ENCODE peak calls at places on chromosomes 16 and 17, in nine cellular contexts. U is cardiac muscle cell; E is CD8-positive, alpha-beta T cell; P is SK-N-SH; D is fibroblast of mammary gland; Q is suprapubic skin; J is dorsolateral prefrontal cortex; C is ascending aorta; T is AG09309. V is an unnamed sample.

GRCh38 chr16:29777576-29778360 is at the start of gene ZG16:
- DNase-seq in U (no peak), E (no peak), P (no peak), D (no peak), Q (no peak), J (no peak), C (no peak), T (no peak), V (no peak)

GRCh38 chr17:38926290-38927070 is 1.1 kb downstream of the LASP1NB start:
- DNase-seq in U (no peak), E (no peak), P (no peak), D (no peak), Q (no peak), J (peak; percentile 24), C (no peak), T (no peak), V (no peak)

GRCh38 chr17:1972429-1973160 is 52.5 kb downstream of the RTN4RL1 start:
- DNase-seq in U (no peak), E (no peak), P (no peak), D (peak; percentile 17), Q (no peak), J (no peak), C (no peak), T (no peak), V (peak; percentile 50)

GRCh38 chr16:14496786-14497185 is 133.3 kb downstream of the PARN start:
- DNase-seq in U (no peak), E (no peak), P (no peak), D (no peak), Q (no peak), J (no peak), C (no peak), T (no peak), V (no peak)

GRCh38 chr17:44541884-44542581 is 15.3 kb upstream of the FZD2 start:
- DNase-seq in U (no peak), E (no peak), P (no peak), D (no peak), Q (peak; percentile 62), J (no peak), C (no peak), T (no peak), V (no peak)

GRCh38 chr16:50610331-50611262 is 62.4 kb downstream of the NKD1 start:
- DNase-seq in U (no peak), E (no peak), P (no peak), D (no peak), Q (no peak), J (no peak), C (no peak), T (no peak), V (no peak)

GRCh38 chr17:10083864-10084263 is 114.5 kb downstream of the GAS7 start:
- DNase-seq in U (no peak), E (no peak), P (no peak), D (no peak), Q (no peak), J (no peak), C (no peak), T (no peak), V (no peak)

GRCh38 chr17:71033336-71033735 is 864.0 kb downstream of the KCNJ2 start:
- DNase-seq in U (peak; percentile 30), E (no peak), P (no peak), D (no peak), Q (no peak), J (no peak), C (no peak), T (no peak), V (no peak)

GRCh38 chr17:78256705-78257559 is 25.5 kb downstream of the TMEM235 start:
- DNase-seq in U (peak; percentile 89), E (no peak), P (peak; percentile 78), D (no peak), Q (no peak), J (no peak), C (no peak), T (no peak), V (peak; percentile 47)

GRCh38 chr17:76565728-76566612 is 19.7 kb downstream of the ST6GALNAC2 start:
- DNase-seq in U (no peak), E (no peak), P (no peak), D (no peak), Q (no peak), J (no peak), C (no peak), T (no peak), V (no peak)

GRCh38 chr17:21419299-21420239 is 43.4 kb downstream of the KCNJ12 start:
- DNase-seq in U (no peak), E (peak; percentile 39), P (no peak), D (no peak), Q (no peak), J (no peak), C (no peak), T (no peak), V (no peak)

GRCh38 chr17:42833771-42834422 is 700 bp downstream of the PSME3 start:
- DNase-seq in U (no peak), E (no peak), P (no peak), D (no peak), Q (no peak), J (no peak), C (no peak), T (no peak), V (no peak)

GRCh38 chr17:4972752-4973151 is 5.1 kb upstream of the SPAG7 start:
- DNase-seq in U (no peak), E (no peak), P (no peak), D (no peak), Q (no peak), J (no peak), C (no peak), T (no peak), V (no peak)

GRCh38 chr17:65660947-65661346 is 99.5 kb upstream of the AXIN2 start:
- DNase-seq in U (no peak), E (no peak), P (no peak), D (peak; percentile 90), Q (no peak), J (no peak), C (no peak), T (no peak), V (peak; percentile 68)

DNA sequence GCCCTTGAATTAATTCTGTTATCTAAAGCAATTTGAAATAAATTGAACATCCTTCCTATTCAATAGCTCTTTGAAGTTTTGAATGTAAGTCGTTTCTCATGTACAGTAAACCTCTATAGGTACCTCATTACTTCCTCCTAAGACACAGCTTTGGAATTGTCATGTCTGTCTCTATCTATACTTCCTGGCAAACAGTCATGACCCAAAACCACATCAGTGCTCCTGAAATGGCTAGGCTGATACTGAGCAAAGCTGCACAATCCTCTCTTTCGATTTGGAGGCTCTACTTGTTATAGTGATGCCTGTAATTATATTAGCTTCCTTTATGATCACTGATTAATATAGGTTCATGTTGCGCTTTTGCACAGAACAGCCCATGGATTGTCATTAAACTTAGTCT is 110.1 kb downstream of the ADAMTS18 start:
- DNase-seq in U (no peak), E (no peak), P (no peak), D (no peak), Q (no peak), J (no peak), C (no peak), T (no peak), V (no peak)
- TF ChIP-seq CTCF in U (no peak), E (no peak), P (no peak), D (no peak), Q (no peak), J (no peak), C (no peak), T (no peak), V (no peak)

DNA sequence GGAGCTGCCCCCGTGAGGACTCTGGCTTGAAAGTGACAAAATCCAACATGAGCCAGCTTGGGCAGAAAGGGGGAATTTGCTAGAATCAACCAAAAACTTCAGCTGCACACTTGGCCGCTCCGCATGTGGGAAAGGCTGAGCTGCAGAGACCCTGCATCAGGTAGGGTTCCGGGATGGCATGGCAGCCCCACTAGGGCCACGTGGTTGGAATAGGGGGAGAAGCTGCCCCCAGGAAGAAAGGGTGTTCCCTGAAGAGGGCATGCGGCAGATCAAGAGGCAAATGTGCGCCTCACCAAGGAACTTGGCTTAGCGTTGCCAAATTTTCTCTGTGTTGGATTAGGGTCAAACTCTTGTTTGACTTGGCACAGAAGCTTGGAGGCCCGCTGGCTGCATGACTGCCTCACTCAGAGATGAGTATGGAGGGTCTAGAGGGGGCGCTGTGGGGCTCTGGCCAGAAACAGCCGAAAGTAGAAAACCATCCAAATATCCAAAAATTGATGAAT is 29.2 kb upstream of the WFIKKN2 start:
- DNase-seq in U (no peak), E (no peak), P (no peak), D (peak; percentile 47), Q (no peak), J (no peak), C (no peak), T (no peak), V (peak; percentile 73)
- H3K4me3 ChIP-seq in U (no peak overlapping the region), E (no peak overlapping the region), P (no peak overlapping the region), D (no peak overlapping the region), Q (no peak overlapping the region), J (no peak overlapping the region), C (no peak overlapping the region), T (no peak overlapping the region), V (no peak overlapping the region)

GRCh38 chr16:89491974-89492687 is 1.8 kb upstream of the ANKRD11 start:
- DNase-seq in U (no peak), E (no peak), P (peak; percentile 44), D (peak; percentile 56), Q (no peak), J (no peak), C (no peak), T (no peak), V (no peak)

GRCh38 chr16:89493776-89494175 is 3.4 kb upstream of the ANKRD11 start:
- DNase-seq in U (no peak), E (no peak), P (no peak), D (no peak), Q (no peak), J (no peak), C (no peak), T (no peak), V (no peak)

GRCh38 chr16:89498839-89499238 is 8.5 kb upstream of the ANKRD11 start:
- DNase-seq in U (no peak), E (no peak), P (no peak), D (peak; percentile 98), Q (no peak), J (no peak), C (no peak), T (no peak), V (no peak)

GRCh38 chr16:89491238-89491869 is 993 bp upstream of the ANKRD11 start:
- DNase-seq in U (no peak), E (no peak), P (peak; percentile 46), D (no peak), Q (no peak), J (no peak), C (no peak), T (no peak), V (peak; percentile 49)

DNA sequence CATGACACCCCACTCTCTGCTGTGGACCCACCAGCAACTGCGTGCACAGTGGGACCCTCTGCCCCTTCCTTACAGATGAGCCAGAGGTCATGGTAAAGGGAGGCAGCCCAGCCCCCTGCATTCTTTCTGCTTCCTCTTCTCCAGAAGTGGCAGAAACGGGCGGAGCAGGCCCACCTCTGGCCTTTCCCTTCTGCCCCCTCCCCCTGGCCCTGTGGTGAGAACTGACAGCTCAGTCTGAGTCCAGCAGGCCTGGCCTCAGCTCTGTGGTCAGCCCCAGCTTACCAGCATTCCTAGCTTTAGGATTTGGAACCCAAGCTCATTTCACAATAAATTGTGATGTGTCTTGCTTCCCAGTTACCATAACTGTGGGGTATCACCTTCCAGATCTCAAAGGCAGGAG is 4.8 kb upstream of the ANKRD11 start:
- DNase-seq in U (peak; percentile 49), E (no peak), P (no peak), D (peak; percentile 85), Q (no peak), J (no peak), C (no peak), T (no peak), V (peak; percentile 75)
- TF ChIP-seq CTCF in U (no peak), E (no peak), P (no peak), D (no peak), Q (no peak), J (no peak), C (no peak), T (no peak), V (peak; percentile 14)

GRCh38 chr16:8893426-8893825 is 11.3 kb downstream of the LITAFD start:
- DNase-seq in U (no peak), E (no peak), P (no peak), D (no peak), Q (no peak), J (no peak), C (no peak), T (no peak), V (no peak)
- H3K4me3 ChIP-seq in U (no peak overlapping the region), E (no peak overlapping the region), P (no peak overlapping the region), D (no peak overlapping the region), Q (no peak overlapping the region), J (no peak overlapping the region), C (no peak overlapping the region), T (no peak overlapping the region), V (no peak overlapping the region)

V was measured in choroid plexus epithelial cell.